ENCODE peak calls at places on chromosomes 4 and X, in seven cellular contexts. X, Q, B, D, G, I and J are unnamed samples.

GRCh38 chrX:112714357-112714918 is 34.7 kb upstream of the LHFPL1 start:
- DNase-seq in X (no peak), Q (no peak), B (no peak), D (no peak), G (no peak), I (no peak), J (no peak)

GRCh38 chrX:20016618-20016945 is 25.7 kb upstream of the BCLAF3 start:
- DNase-seq in X (no peak), Q (no peak), B (no peak), D (no peak), G (no peak), I (no peak), J (no peak)

GRCh38 chr4:110033994-110034393 is 121.3 kb downstream of the EGF start:
- DNase-seq in X (no peak), Q (no peak), B (no peak), D (no peak), G (no peak), I (no peak), J (no peak)

GRCh38 chr4:139762715-139763114 is 97.1 kb downstream of the MGST2 start:
- DNase-seq in X (no peak), Q (no peak), B (no peak), D (no peak), G (no peak), I (no peak), J (no peak)

GRCh38 chr4:20254517-20255250 is 3.0 kb downstream of the SLIT2 start:
- DNase-seq in X (peak; percentile 56), Q (no peak), B (no peak), D (no peak), G (no peak), I (no peak), J (peak; percentile 13)

GRCh38 chr4:20816287-20816686 is 116.0 kb downstream of the PACRGL start:
- DNase-seq in X (no peak), Q (no peak), B (no peak), D (no peak), G (no peak), I (no peak), J (no peak)

GRCh38 chrX:150936556-150936955 is 38.1 kb upstream of the CD99L2 start:
- DNase-seq in X (peak; percentile 7), Q (no peak), B (no peak), D (no peak), G (no peak), I (no peak), J (no peak)

GRCh38 chr4:38489924-38490639 is 173.9 kb upstream of the KLF3 start:
- DNase-seq in X (no peak), Q (peak; percentile 94), B (peak; percentile 31), D (peak; percentile 77), G (no peak), I (peak; percentile 30), J (no peak)

GRCh38 chrX:140391313-140391712 is 113.6 kb downstream of the SOX3 start:
- DNase-seq in X (no peak), Q (no peak), B (no peak), D (no peak), G (no peak), I (no peak), J (no peak)

GRCh38 chr4:125042031-125042430 is 272.7 kb upstream of the FAT4 start:
- DNase-seq in X (no peak), Q (no peak), B (no peak), D (no peak), G (no peak), I (no peak), J (no peak)

GRCh38 chr4:162849922-162850321 is 316.8 kb downstream of the NAF1 start:
- DNase-seq in X (no peak), Q (no peak), B (no peak), D (no peak), G (no peak), I (no peak), J (no peak)

GRCh38 chr4:162683659-162684370 is 482.9 kb downstream of the NAF1 start:
- DNase-seq in X (peak; percentile 34), Q (no peak), B (peak; percentile 1), D (peak; percentile 48), G (no peak), I (no peak), J (no peak)

GRCh38 chr4:152672403-152673092 is 7.2 kb downstream of the TMEM154 start:
- DNase-seq in X (no peak), Q (no peak), B (no peak), D (no peak), G (no peak), I (no peak), J (no peak)

GRCh38 chr4:22869235-22869634 is 176.5 kb downstream of the GBA3 start:
- DNase-seq in X (no peak), Q (peak; percentile 53), B (no peak), D (no peak), G (no peak), I (no peak), J (peak; percentile 5)

GRCh38 chrX:136480383-136480782 is 7.4 kb upstream of the BRS3 start:
- DNase-seq in X (no peak), Q (no peak), B (no peak), D (no peak), G (no peak), I (no peak), J (peak; percentile 28)

GRCh38 chrX:13088155-13088485 is 43.7 kb upstream of the FAM9C start:
- DNase-seq in X (no peak), Q (no peak), B (no peak), D (no peak), G (no peak), I (no peak), J (no peak)

GRCh38 chr4:7691061-7691460 is 248.6 kb downstream of the AFAP1 start:
- DNase-seq in X (no peak), Q (no peak), B (no peak), D (no peak), G (no peak), I (no peak), J (no peak)

GRCh38 chr4:53788011-53788410 is 196.7 kb upstream of the LNX1 start:
- DNase-seq in X (no peak), Q (no peak), B (no peak), D (no peak), G (no peak), I (no peak), J (no peak)

GRCh38 chr4:154044118-154044517 is 255.2 kb upstream of the SFRP2 start:
- DNase-seq in X (no peak), Q (no peak), B (no peak), D (no peak), G (no peak), I (no peak), J (no peak)

GRCh38 chrX:54076903-54077302 is 32.6 kb upstream of the PHF8 start:
- DNase-seq in X (peak; percentile 85), Q (peak; percentile 9), B (no peak), D (peak; percentile 54), G (no peak), I (no peak), J (no peak)

GRCh38 chr4:7573692-7574091 is 139.0 kb upstream of the PSAPL1 start:
- DNase-seq in X (no peak), Q (no peak), B (no peak), D (no peak), G (no peak), I (no peak), J (no peak)

GRCh38 chr4:189131131-189131530 is 809.5 kb upstream of the FRG1 start:
- DNase-seq in X (no peak), Q (no peak), B (no peak), D (no peak), G (no peak), I (no peak), J (no peak)

GRCh38 chrX:1385824-1386223 is 6.1 kb downstream of the SLC25A6 start:
- DNase-seq in X (no peak), Q (no peak), B (no peak), D (no peak), G (no peak), I (no peak), J (peak; percentile 3)

GRCh38 chrX:38124000-38124399 is 96.7 kb downstream of the SRPX start:
- DNase-seq in X (no peak), Q (peak; percentile 15), B (no peak), D (no peak), G (no peak), I (no peak), J (no peak)

GRCh38 chr4:109548655-109549054 is 11.4 kb upstream of the MCUB start:
- DNase-seq in X (peak; percentile 80), Q (no peak), B (no peak), D (peak; percentile 98), G (no peak), I (no peak), J (no peak)

GRCh38 chr4:1310031-1310795 is 20.5 kb downstream of the MAEA start:
- DNase-seq in X (no peak), Q (no peak), B (no peak), D (no peak), G (no peak), I (no peak), J (no peak)

GRCh38 chr4:161182913-161183312 is 980.9 kb downstream of the FSTL5 start:
- DNase-seq in X (no peak), Q (no peak), B (no peak), D (no peak), G (no peak), I (no peak), J (no peak)

GRCh38 chr4:86630629-86631028 is 36.5 kb downstream of the PTPN13 start:
- DNase-seq in X (no peak), Q (no peak), B (no peak), D (no peak), G (no peak), I (no peak), J (no peak)

GRCh38 chrX:117957128-117957527 is 159.5 kb downstream of the KLHL13 start:
- DNase-seq in X (no peak), Q (no peak), B (no peak), D (peak; percentile 2), G (no peak), I (no peak), J (no peak)

GRCh38 chrX:114584434-114584943 is 603 bp downstream of the HTR2C start:
- DNase-seq in X (no peak), Q (no peak), B (no peak), D (no peak), G (no peak), I (no peak), J (no peak)

GRCh38 chrX:8987672-8988250 is 46.2 kb downstream of the FAM9B start:
- DNase-seq in X (no peak), Q (no peak), B (no peak), D (no peak), G (no peak), I (peak; percentile 82), J (no peak)

GRCh38 chr4:41670982-41671381 is 77.5 kb downstream of the PHOX2B start:
- DNase-seq in X (no peak), Q (no peak), B (no peak), D (no peak), G (no peak), I (no peak), J (no peak)

GRCh38 chrX:335758-336155 is 17.2 kb upstream of the GTPBP6 start:
- DNase-seq in X (no peak), Q (no peak), B (no peak), D (no peak), G (no peak), I (no peak), J (no peak)

GRCh38 chr4:138561276-138561880 is 319.2 kb upstream of the SLC7A11 start:
- DNase-seq in X (no peak), Q (no peak), B (no peak), D (no peak), G (no peak), I (no peak), J (no peak)

GRCh38 chr4:43071069-43071468 is 178.6 kb downstream of the GRXCR1 start:
- DNase-seq in X (no peak), Q (no peak), B (no peak), D (no peak), G (no peak), I (no peak), J (no peak)

GRCh38 chr4:73446336-73446938 is 10.4 kb downstream of the AFP start:
- DNase-seq in X (peak; percentile 57), Q (peak; percentile 71), B (peak; percentile 67), D (peak; percentile 42), G (no peak), I (no peak), J (peak; percentile 49)

GRCh38 chr4:169263791-169264392 is 6.9 kb downstream of the SH3RF1 start:
- DNase-seq in X (no peak), Q (no peak), B (no peak), D (no peak), G (no peak), I (no peak), J (no peak)

GRCh38 chrX:115892787-115893671 is 277.5 kb upstream of the AGTR2 start:
- DNase-seq in X (peak; percentile 10), Q (peak; percentile 29), B (peak; percentile 70), D (peak; percentile 74), G (no peak), I (peak; percentile 71), J (peak; percentile 65)